ENCODE peak calls at places on chromosomes 6 and 20, in five cellular contexts. M is nucleus accumbens, X is NCI-H446, T is HFFc6, Q is NCI-H460. W is an unnamed sample.

GRCh38 chr6:51515052-51515402 is 572.4 kb downstream of the PKHD1 start:
- DNase-seq in M (no peak), X (no peak), T (no peak), Q (no peak), W (no peak)

GRCh38 chr6:125810435-125810834 is 19.7 kb downstream of the NCOA7 start:
- DNase-seq in M (no peak), X (no peak), T (no peak), Q (no peak), W (no peak)

GRCh38 chr6:69098910-69099309 is 463.8 kb downstream of the ADGRB3 start:
- DNase-seq in M (no peak), X (no peak), T (no peak), Q (no peak), W (no peak)

GRCh38 chr20:58021481-58021880 is 207.0 kb downstream of the ANKRD60 start:
- DNase-seq in M (no peak), X (no peak), T (no peak), Q (no peak), W (no peak)

GRCh38 chr6:73503027-73503772 is 17.6 kb downstream of the EEF1A1 start:
- DNase-seq in M (no peak), X (no peak), T (no peak), Q (no peak), W (no peak)

GRCh38 chr20:50286609-50287008 is 96.0 kb downstream of the CEBPB start:
- DNase-seq in M (no peak), X (no peak), T (peak), Q (no peak), W (peak)

GRCh38 chr6:37499433-37500293 is at the start of gene CCDC167:
- DNase-seq in M (peak), X (peak), T (peak), Q (peak), W (peak)

GRCh38 chr6:38594008-38594665 is 45.6 kb downstream of the BTBD9 start:
- DNase-seq in M (no peak), X (no peak), T (no peak), Q (no peak), W (no peak)

GRCh38 chr6:47690791-47691190 is 7.6 kb upstream of the ADGRF4 start:
- DNase-seq in M (no peak), X (no peak), T (no peak), Q (no peak), W (no peak)

GRCh38 chr6:25017932-25018581 is 82.3 kb upstream of the RIPOR2 start:
- DNase-seq in M (no peak), X (no peak), T (peak), Q (peak), W (peak)

GRCh38 chr6:6729971-6730370 is 141.5 kb downstream of the LY86 start:
- DNase-seq in M (no peak), X (no peak), T (no peak), Q (no peak), W (no peak)

GRCh38 chr6:125099211-125100017 is 54.2 kb upstream of the TPD52L1 start:
- DNase-seq in M (no peak), X (no peak), T (peak), Q (peak), W (peak)

GRCh38 chr6:138250513-138251247 is 32.4 kb upstream of the PBOV1 start:
- DNase-seq in M (no peak), X (no peak), T (peak), Q (no peak), W (no peak)

GRCh38 chr20:20360464-20360863 is 7.4 kb upstream of the INSM1 start:
- DNase-seq in M (no peak), X (peak), T (peak), Q (peak), W (peak)

GRCh38 chr6:41704028-41704427 is 31.4 kb downstream of the TFEB start:
- DNase-seq in M (no peak), X (no peak), T (no peak), Q (no peak), W (no peak)

GRCh38 chr6:5937516-5937915 is 69.2 kb downstream of the NRN1 start:
- DNase-seq in M (no peak), X (no peak), T (no peak), Q (no peak), W (no peak)

GRCh38 chr6:101276066-101276465 is 117.4 kb upstream of the GRIK2 start:
- DNase-seq in M (no peak), X (no peak), T (no peak), Q (no peak), W (no peak)

GRCh38 chr20:19767070-19767469 is 9.0 kb downstream of the RIN2 start:
- DNase-seq in M (no peak), X (no peak), T (no peak), Q (no peak), W (no peak)

GRCh38 chr6:1094306-1094705 is 217.6 kb upstream of the FOXQ1 start:
- DNase-seq in M (no peak), X (no peak), T (peak), Q (no peak), W (no peak)

W was measured in GM10248.